ENCODE peak calls at places on chromosomes 3 and 15, in five cellular contexts. One of them, this sample, is unnamed.

GRCh38 chr3:128537091-128537703 is 44.2 kb upstream of the GATA2 start:
- DNase-seq in transverse colon: no peak
- DNase-seq in H9: no peak
- DNase-seq in AG09309: no peak
- DNase-seq in fibroblast of mammary gland: no peak
- DNase-seq in this sample: no peak

GRCh38 chr15:69906256-69907185 is 191.2 kb downstream of the TLE3 start:
- DNase-seq in H9: no peak
- DNase-seq in fibroblast of mammary gland: no peak
- DNase-seq in transverse colon: no peak
- DNase-seq in AG09309: no peak
- DNase-seq in this sample: peak

GRCh38 chr15:25238716-25239470 is 199.9 kb downstream of the UBE3A start:
- DNase-seq in fibroblast of mammary gland: no peak
- DNase-seq in AG09309: no peak
- DNase-seq in H9: no peak
- DNase-seq in transverse colon: no peak
- DNase-seq in this sample: no peak

GRCh38 chr15:75578206-75578947 is 738 bp downstream of the PTPN9 start:
- DNase-seq in fibroblast of mammary gland: no peak
- DNase-seq in transverse colon: peak
- DNase-seq in H9: peak
- DNase-seq in AG09309: no peak
- DNase-seq in this sample: no peak

GRCh38 chr3:46982581-46982980 is 3.1 kb downstream of the NBEAL2 start:
- DNase-seq in H9: no peak
- DNase-seq in transverse colon: no peak
- DNase-seq in fibroblast of mammary gland: no peak
- DNase-seq in AG09309: no peak
- DNase-seq in this sample: no peak

GRCh38 chr3:53502737-53503136 is 8.3 kb downstream of the CACNA1D start:
- DNase-seq in transverse colon: no peak
- DNase-seq in fibroblast of mammary gland: no peak
- DNase-seq in H9: no peak
- DNase-seq in AG09309: no peak
- DNase-seq in this sample: no peak

GRCh38 chr3:4979401-4980228 is at the start of gene BHLHE40:
- DNase-seq in transverse colon: peak
- DNase-seq in H9: no peak
- DNase-seq in AG09309: no peak
- DNase-seq in fibroblast of mammary gland: peak
- DNase-seq in this sample: no peak

GRCh38 chr3:116863842-116864626 is 154.5 kb downstream of the TUSC7 start:
- DNase-seq in transverse colon: no peak
- DNase-seq in H9: peak
- DNase-seq in fibroblast of mammary gland: peak
- DNase-seq in AG09309: no peak
- DNase-seq in this sample: no peak

GRCh38 chr3:24351779-24352469 is 142.7 kb downstream of the THRB start:
- DNase-seq in H9: no peak
- DNase-seq in transverse colon: no peak
- DNase-seq in AG09309: no peak
- DNase-seq in fibroblast of mammary gland: peak
- DNase-seq in this sample: no peak

DNA sequence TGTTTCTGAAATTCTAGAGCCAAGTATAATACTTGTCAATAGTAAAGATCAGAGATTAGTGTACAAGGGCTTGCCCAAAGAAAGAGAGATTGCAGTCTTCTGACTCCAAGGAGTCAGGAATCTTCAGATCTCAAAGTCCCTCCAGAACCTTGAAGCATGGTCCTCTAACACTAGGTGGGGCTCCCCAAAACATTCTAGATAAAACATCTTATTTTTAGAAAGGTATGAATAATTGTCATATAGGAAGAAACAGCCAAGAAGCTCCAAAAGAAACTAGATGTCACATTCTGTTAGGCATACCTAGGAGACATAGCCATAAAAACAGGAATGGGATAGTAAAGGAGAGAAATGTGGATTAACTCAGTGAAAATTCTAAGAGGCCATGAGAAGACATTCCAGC is 10.7 kb downstream of the MUC13 start:
- DNase-seq in AG09309: no peak
- DNase-seq in H9: no peak
- DNase-seq in fibroblast of mammary gland: no peak
- DNase-seq in transverse colon: no peak
- DNase-seq in this sample: peak
- TF ChIP-seq CTCF in AG09309: peak
- TF ChIP-seq CTCF in H9: no peak
- TF ChIP-seq CTCF in fibroblast of mammary gland: no peak
- TF ChIP-seq CTCF in transverse colon: peak
- TF ChIP-seq CTCF in this sample: peak

DNA sequence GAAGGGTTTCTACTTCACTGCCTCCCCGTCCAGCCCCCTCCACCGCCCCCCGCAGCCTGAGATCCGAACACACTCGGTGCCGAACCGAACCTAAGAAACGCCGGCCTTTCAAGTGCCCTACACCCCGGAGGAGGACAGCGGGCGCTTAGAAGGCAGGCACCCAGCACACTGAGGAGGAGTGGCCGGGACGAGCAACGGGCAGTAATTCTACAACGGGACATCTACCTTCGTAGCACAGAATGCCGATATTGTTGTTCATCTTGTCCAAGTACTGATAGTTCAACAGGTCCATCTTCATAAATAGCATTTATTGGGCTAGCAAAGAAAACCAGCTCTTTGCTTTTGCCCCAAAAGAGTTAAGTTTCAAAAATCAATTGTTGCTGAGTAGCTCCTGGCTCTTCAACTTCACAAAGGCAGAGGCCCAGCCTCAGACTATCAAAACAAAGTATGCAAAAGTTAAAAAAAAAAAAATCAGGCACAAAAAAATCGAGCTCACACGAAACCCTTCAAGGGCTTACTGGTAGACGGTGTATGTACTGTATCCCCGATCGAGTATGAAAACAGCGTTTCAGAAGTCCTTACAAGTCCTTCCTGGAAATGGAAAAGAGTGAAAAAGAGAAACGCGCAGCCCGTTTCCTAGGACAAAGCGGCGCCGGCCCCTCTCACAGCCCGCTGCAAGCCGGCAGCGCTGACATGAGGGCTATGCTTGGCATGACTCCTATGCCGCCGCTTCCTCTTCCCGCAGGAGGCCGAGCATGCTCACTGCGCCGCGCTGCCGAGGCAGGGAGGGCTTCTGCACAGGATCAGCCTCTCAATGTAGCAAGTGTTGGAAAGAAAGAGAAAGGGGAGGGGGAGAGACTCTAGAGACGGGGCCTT is at the start of gene VGLL4:
- DNase-seq in transverse colon: peak
- DNase-seq in H9: peak
- DNase-seq in AG09309: peak
- DNase-seq in fibroblast of mammary gland: peak
- DNase-seq in this sample: peak
- TF ChIP-seq CTCF in transverse colon: no peak
- TF ChIP-seq CTCF in H9: no peak
- TF ChIP-seq CTCF in AG09309: peak
- TF ChIP-seq CTCF in fibroblast of mammary gland: peak
- TF ChIP-seq CTCF in this sample: peak

GRCh38 chr3:55537563-55537962 is 50.5 kb upstream of the WNT5A start:
- DNase-seq in fibroblast of mammary gland: no peak
- DNase-seq in AG09309: no peak
- DNase-seq in H9: no peak
- DNase-seq in transverse colon: no peak
- DNase-seq in this sample: no peak
- TF ChIP-seq CTCF in fibroblast of mammary gland: no peak
- TF ChIP-seq CTCF in AG09309: no peak
- TF ChIP-seq CTCF in H9: no peak
- TF ChIP-seq CTCF in transverse colon: no peak
- TF ChIP-seq CTCF in this sample: no peak

DNA sequence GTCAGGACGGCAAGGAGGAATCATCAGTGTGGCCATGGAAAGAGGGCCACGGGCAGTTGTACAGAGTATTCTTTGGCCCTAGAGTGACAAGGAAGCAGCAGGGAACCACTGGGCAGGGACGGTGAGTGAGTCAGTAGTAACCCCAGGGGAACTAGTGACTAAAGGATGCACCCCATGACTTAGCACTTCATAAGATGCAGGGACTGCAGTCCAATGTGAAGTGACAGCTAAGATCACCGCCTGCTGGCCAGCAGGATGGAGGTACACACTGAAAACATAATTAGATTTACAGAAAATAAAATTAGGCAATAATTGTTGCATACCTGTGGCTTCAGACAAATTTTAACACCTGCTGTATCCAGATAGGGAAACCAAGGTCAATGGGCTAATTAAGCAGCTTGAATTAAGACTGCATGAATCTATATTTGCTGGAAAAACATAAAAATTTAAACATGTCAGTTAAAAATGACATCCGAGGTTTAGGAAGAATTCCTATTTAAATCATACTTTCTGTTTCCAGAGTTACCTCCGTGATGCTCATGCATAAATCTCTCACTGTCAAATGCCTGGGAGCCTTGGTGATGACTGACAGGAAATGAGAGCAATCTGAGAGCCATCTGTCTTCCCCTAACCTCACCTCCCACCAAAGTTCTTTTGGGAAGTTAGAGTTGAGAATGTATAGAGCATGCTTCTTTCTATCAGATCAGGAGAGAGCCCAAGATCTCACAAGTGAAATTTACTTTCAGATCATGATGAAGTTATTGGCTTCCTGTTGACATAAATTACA is 56.5 kb downstream of the DCLK3 start:
- DNase-seq in AG09309: no peak
- DNase-seq in transverse colon: no peak
- DNase-seq in fibroblast of mammary gland: peak
- DNase-seq in H9: no peak
- DNase-seq in this sample: peak
- TF ChIP-seq CTCF in AG09309: peak
- TF ChIP-seq CTCF in transverse colon: no peak
- TF ChIP-seq CTCF in fibroblast of mammary gland: peak
- TF ChIP-seq CTCF in H9: peak
- TF ChIP-seq CTCF in this sample: peak